ENCODE peak calls at places on chromosomes 1 and 21, in ten cellular contexts. I, P, A, B, Z, L, S, Y, W and E are unnamed samples.

GRCh38 chr1:156645058-156645457 is 3.1 kb downstream of the BCAN start:
- DNase-seq in S (no peak), I (no peak), Y (no peak), P (no peak), B (no peak), Z (no peak), W (no peak), A (no peak), L (no peak), E (no peak)

GRCh38 chr1:202154766-202155477 is 5.5 kb downstream of the PTPN7 start:
- DNase-seq in Y (peak), B (peak), L (no peak), Z (no peak), I (peak), W (no peak), S (no peak), A (peak), P (no peak), E (no peak)

GRCh38 chr1:10717296-10718082 is 79.0 kb downstream of the CASZ1 start:
- DNase-seq in P (no peak), S (no peak), L (peak), A (no peak), W (no peak), Y (no peak), Z (no peak), B (no peak), I (no peak), E (no peak)

GRCh38 chr1:74392848-74393247 is 119.6 kb downstream of the LRRC53 start:
- DNase-seq in I (no peak), A (no peak), L (no peak), Y (no peak), Z (no peak), W (no peak), P (no peak), B (no peak), S (no peak), E (no peak)

GRCh38 chr1:1402081-1402900 is 3.2 kb upstream of the CCNL2 start:
- DNase-seq in A (peak), P (no peak), Z (no peak), B (peak), S (no peak), Y (peak), L (no peak), W (no peak), I (peak), E (no peak)

GRCh38 chr21:42105916-42106315 is 34.8 kb downstream of the UMODL1 start:
- DNase-seq in S (no peak), A (no peak), B (no peak), L (no peak), I (no peak), Y (no peak), Z (no peak), P (no peak), W (no peak), E (no peak)

GRCh38 chr21:29499734-29500343 is 201.1 kb downstream of the BACH1 start:
- DNase-seq in I (peak), A (peak), L (no peak), S (no peak), W (no peak), P (no peak), B (no peak), Z (no peak), Y (no peak), E (no peak)

GRCh38 chr1:244414543-244414942 is 37.2 kb downstream of the ADSS2 start:
- DNase-seq in B (no peak), P (no peak), A (no peak), S (no peak), Y (no peak), W (no peak), Z (no peak), L (no peak), I (peak), E (no peak)

GRCh38 chr1:203467550-203467921 is 8.1 kb upstream of the PRELP start:
- DNase-seq in P (no peak), I (no peak), L (peak), Y (no peak), S (no peak), A (no peak), W (no peak), B (no peak), Z (peak), E (no peak)

GRCh38 chr1:29674625-29675326 is 438.5 kb downstream of the PTPRU start:
- DNase-seq in Z (peak), W (no peak), I (no peak), B (no peak), L (no peak), S (no peak), Y (peak), P (no peak), A (no peak), E (peak)

GRCh38 chr1:30847358-30847972 is 61.1 kb downstream of the SDC3 start:
- DNase-seq in Y (no peak), W (no peak), A (peak), Z (peak), I (no peak), P (no peak), L (peak), B (peak), S (no peak), E (no peak)

GRCh38 chr1:204313675-204314074 is 46.1 kb downstream of the PLEKHA6 start:
- DNase-seq in L (no peak), A (no peak), Y (no peak), W (no peak), Z (no peak), P (no peak), B (no peak), I (no peak), S (no peak), E (no peak)

GRCh38 chr1:11967028-11967547 is 13.2 kb upstream of the MFN2 start:
- DNase-seq in Z (no peak), L (no peak), I (peak), P (no peak), W (no peak), A (peak), S (no peak), Y (no peak), B (no peak), E (no peak)

GRCh38 chr1:62040450-62040849 is 154.2 kb upstream of the L1TD1 start:
- DNase-seq in A (no peak), I (no peak), S (no peak), W (no peak), L (no peak), B (no peak), Z (no peak), P (no peak), Y (no peak), E (no peak)

GRCh38 chr1:81690881-81691453 is 109.8 kb upstream of the ADGRL2 start:
- DNase-seq in S (no peak), I (no peak), P (no peak), Y (no peak), W (no peak), L (no peak), B (no peak), A (no peak), Z (no peak), E (no peak)

GRCh38 chr1:73674945-73675561 is 522.9 kb downstream of the LRRIQ3 start:
- DNase-seq in P (no peak), B (peak), W (no peak), Z (no peak), S (no peak), L (no peak), Y (no peak), A (no peak), I (peak), E (no peak)